ENCODE peak calls at places on chromosomes 11 and 22, in ten cellular contexts. J is heart right ventricle, F is upper lobe of right lung, M is testis, D is right atrium auricular region, T is prostate gland, P is PC-3, S is neural progenitor cell, U is upper lobe of left lung, R is cardiac muscle cell. A is an unnamed sample.
A peak's percentile ranks its signal among the peaks of the same experiment; 100 is the strongest.

GRCh38 chr11:87722756-87723599 is 452.3 kb downstream of the RAB38 start:
- DNase-seq in J (no peak), F (peak; percentile 60), M (peak; percentile 71), D (no peak), T (no peak), P (peak; percentile 64), S (peak; percentile 47), U (peak; percentile 22), R (peak; percentile 19), A (no peak)

GRCh38 chr22:49101873-49102272 is 725.8 kb downstream of the BRD1 start:
- DNase-seq in J (no peak), F (peak; percentile 47), M (no peak), D (no peak), T (no peak), P (no peak), S (no peak), U (no peak), R (no peak), A (no peak)

GRCh38 chr22:49330421-49331222 is 497.1 kb downstream of the BRD1 start:
- DNase-seq in J (no peak), F (peak; percentile 41), M (no peak), D (peak; percentile 38), T (no peak), P (no peak), S (no peak), U (no peak), R (no peak), A (no peak)

GRCh38 chr22:48663297-48663696 is 1164.4 kb downstream of the BRD1 start:
- DNase-seq in J (no peak), F (no peak), M (no peak), D (no peak), T (no peak), P (peak; percentile 3), S (peak; percentile 33), U (no peak), R (no peak), A (peak; percentile 22)

GRCh38 chr11:17207317-17208256 is at the start of gene PIK3C2A:
- DNase-seq in J (peak; percentile 97), F (peak; percentile 98), M (peak; percentile 99), D (peak; percentile 97), T (peak; percentile 99), P (peak; percentile 93), S (peak; percentile 99), U (peak; percentile 99), R (peak; percentile 96), A (peak; percentile 98)

GRCh38 chr22:35379146-35379993 is 1.5 kb upstream of the HMOX1 start:
- DNase-seq in J (no peak), F (no peak), M (no peak), D (no peak), T (no peak), P (no peak), S (no peak), U (no peak), R (no peak), A (no peak)

GRCh38 chr11:81840375-81840774 is 893.3 kb downstream of the FAM181B start:
- DNase-seq in J (no peak), F (no peak), M (no peak), D (no peak), T (no peak), P (no peak), S (no peak), U (no peak), R (peak; percentile 37), A (no peak)

GRCh38 chr11:68973219-68973618 is 7.6 kb downstream of the MRGPRD start:
- DNase-seq in J (no peak), F (peak; percentile 3), M (no peak), D (no peak), T (no peak), P (no peak), S (no peak), U (peak; percentile 7), R (no peak), A (no peak)

DNA sequence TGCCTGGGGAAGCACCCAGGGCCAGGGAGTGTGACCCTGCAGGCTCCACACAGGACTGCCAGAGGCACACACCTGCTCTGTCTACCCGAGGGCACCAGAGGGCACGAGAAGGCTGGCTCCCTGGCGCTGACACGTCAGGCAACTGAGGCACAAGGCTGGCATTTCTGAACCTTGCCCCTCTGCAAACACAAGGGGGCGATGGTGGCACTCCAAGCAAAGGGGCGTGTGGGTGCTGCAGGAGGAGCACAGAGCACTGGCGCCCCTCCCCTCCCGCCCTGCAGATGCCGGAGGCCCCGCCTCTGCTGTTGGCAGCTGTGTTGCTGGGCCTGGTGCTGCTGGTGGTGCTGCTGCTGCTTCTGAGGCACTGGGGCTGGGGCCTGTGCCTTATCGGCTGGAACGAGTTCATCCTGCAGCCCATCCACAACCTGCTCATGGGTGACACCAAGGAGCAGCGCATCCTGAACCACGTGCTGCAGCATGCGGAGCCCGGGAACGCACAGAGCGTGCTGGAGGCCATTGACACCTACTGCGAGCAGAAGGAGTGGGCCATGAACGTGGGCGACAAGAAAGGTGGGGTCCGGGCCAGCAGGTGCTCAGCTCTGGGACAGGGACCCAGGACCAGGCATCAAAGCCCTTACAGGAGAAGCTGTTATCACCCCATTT is 20.8 kb upstream of the TXNRD2 start:
- DNase-seq in J (peak; percentile 64), F (peak; percentile 88), M (peak; percentile 75), D (no peak), T (peak; percentile 84), P (peak; percentile 84), S (peak; percentile 95), U (peak; percentile 87), R (peak; percentile 83), A (peak; percentile 90)
- H3K27ac ChIP-seq in J (no peak overlapping the region), F (peak overlapping the region; percentile 56), M (no peak overlapping the region), D (no peak overlapping the region), T (peak overlapping the region; percentile 86), P (peak overlapping the region; percentile 83), S (no peak overlapping the region), U (peak overlapping the region; percentile 52), R (no peak overlapping the region), A (no peak overlapping the region)

DNA sequence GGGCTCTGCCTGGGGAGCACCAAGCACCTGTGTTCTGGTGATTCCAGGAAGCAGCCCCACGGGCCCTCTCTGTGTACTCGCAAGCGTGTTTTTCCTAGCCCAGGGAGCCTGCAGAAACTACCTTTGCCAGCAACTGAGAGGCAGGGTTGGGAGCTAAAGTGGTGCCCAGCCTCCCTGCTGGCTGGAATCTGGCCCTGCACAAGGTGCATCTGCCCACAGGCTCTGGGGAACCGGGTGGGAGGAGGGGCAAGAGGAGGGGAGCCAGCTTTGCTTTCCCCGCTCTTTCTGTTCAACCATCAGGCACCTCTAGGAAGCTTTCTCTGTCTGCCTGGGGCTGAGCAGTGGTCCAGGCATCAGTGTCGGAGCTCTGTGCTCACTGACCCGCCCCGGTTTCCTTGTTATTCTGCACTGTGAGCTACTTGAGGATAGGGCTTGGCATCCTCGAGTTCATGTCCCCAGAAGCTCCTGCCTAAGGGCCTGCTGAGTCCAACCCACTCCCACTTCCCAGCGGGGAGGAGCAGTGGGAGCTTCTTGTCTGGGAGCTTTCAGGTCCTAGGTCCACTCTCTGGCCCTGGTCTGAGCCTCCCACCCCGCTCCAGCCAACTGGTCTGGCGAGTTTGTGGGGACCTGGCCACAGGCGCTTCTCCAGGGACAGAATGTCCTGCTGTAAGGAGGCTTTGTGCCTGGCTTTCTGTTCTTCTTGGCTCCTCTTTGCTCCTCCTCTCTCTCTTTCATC is 14.9 kb downstream of the DAGLA start:
- DNase-seq in J (peak; percentile 58), F (peak; percentile 79), M (peak; percentile 75), D (peak; percentile 76), T (peak; percentile 88), P (peak; percentile 44), S (peak; percentile 55), U (peak; percentile 68), R (no peak), A (peak; percentile 65)
- H3K4me3 ChIP-seq in J (no peak overlapping the region), F (no peak overlapping the region), M (no peak overlapping the region), D (no peak overlapping the region), T (no peak overlapping the region), P (peak overlapping the region; percentile 29), S (no peak overlapping the region), U (no peak overlapping the region), R (no peak overlapping the region), A (no peak overlapping the region)

DNA sequence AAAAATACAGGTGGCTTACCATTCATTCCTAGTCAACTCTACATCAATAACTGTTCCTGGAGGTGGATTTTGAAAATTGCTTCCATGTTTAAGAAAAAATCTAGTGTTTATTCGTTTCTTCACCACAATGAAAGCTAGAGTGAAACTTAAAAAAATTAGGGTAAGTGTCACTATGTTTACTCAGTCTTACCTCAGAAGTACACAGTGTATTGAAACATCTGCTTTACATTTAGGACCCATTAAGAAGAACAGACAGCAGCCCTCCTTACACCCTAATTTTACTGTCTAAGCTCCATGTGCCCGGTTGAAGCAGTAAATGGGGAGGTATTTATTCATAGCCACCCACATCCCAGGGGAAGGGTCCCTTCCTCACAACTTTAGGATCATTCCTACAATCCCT is 51.4 kb downstream of the PIWIL3 start:
- DNase-seq in J (no peak), F (no peak), M (no peak), D (no peak), T (no peak), P (no peak), S (no peak), U (no peak), R (no peak), A (no peak)
- H3K4me1 ChIP-seq in J (peaks cover 14% of the 10 kb centered on the region), F (no peaks in the 10 kb centered on the region), M (peaks cover 9% of the 10 kb centered on the region), D (no peaks in the 10 kb centered on the region), T (no peaks in the 10 kb centered on the region), P (peaks cover 12% of the 10 kb centered on the region), S (no peaks in the 10 kb centered on the region), U (no peaks in the 10 kb centered on the region), R (no peaks in the 10 kb centered on the region), A (peaks cover 3% of the 10 kb centered on the region)

GRCh38 chr22:32532819-32533128 is 58.2 kb downstream of the FBXO7 start:
- DNase-seq in J (no peak), F (no peak), M (peak; percentile 74), D (no peak), T (no peak), P (no peak), S (no peak), U (no peak), R (no peak), A (no peak)

GRCh38 chr22:32536352-32536751 is 61.7 kb downstream of the FBXO7 start:
- DNase-seq in J (no peak), F (no peak), M (no peak), D (no peak), T (no peak), P (no peak), S (no peak), U (no peak), R (no peak), A (no peak)

GRCh38 chr22:32533265-32534068 is 58.9 kb downstream of the FBXO7 start:
- DNase-seq in J (no peak), F (no peak), M (no peak), D (no peak), T (no peak), P (no peak), S (no peak), U (no peak), R (peak; percentile 25), A (no peak)

GRCh38 chr22:32535531-32536190 is 61.0 kb downstream of the FBXO7 start:
- DNase-seq in J (no peak), F (no peak), M (no peak), D (no peak), T (no peak), P (no peak), S (no peak), U (no peak), R (no peak), A (peak; percentile 63)

DNA sequence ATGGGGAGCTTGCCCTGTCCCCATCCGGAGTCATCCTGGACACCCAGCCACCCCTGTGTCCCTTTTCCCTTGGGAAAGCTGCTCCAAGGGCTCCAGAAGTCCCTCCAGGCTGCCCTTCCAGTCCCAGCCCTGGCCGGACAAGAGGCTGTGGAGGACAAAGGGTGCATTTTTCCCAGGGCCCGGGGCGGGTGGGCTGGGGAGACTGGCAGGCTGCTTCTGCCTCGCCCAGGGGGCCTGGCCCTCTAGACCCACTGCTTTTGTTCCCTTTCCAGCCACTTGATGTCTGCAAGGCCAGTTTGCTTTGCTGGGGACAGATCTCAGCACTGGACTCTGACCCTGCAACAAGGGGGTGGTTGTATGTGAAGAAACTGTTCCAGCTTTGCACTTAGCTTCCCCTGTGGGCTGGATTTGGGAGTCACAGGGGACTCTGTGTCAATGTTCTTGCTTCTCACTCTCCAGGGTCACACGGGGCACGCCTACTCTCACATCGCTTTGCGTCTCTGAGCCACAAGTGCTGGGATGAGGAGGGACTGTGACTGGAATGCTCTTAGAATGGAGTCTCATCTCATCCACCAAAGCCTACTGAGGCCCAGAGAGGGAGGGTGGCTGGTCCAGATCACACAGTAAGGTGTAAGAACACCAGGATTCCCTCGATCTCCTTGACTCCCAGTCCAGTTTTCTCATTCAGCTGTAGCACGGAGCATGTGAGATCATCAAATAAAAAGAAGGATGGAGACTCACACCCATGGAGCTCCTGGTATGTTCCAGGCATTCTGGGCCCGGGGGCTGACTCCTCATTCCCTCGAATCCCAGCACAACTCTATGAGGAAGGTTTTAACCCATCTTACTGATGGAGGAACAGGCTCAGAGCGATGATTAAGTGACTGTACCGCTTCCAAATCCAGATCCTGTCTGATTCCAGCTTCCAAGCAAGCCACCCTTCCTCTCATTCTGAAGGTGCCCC is 59.9 kb downstream of the FBXO7 start:
- DNase-seq in J (peak; percentile 59), F (no peak), M (no peak), D (no peak), T (no peak), P (no peak), S (no peak), U (no peak), R (no peak), A (peak; percentile 61)
- H3K27ac ChIP-seq in J (peak overlapping the region; percentile 79), F (peak overlapping the region; percentile 71), M (peak overlapping the region; percentile 84), D (peak overlapping the region; percentile 59), T (peak overlapping the region; percentile 20), P (no peak overlapping the region), S (no peak overlapping the region), U (peak overlapping the region; percentile 73), R (no peak overlapping the region), A (peak overlapping the region; percentile 73)

A was measured in right cardiac atrium.